ENCODE peak calls at places on chromosomes 6 and 20, in six cellular contexts. One of them, this sample, is unnamed.

GRCh38 chr6:85383042-85383441 is 66.8 kb upstream of the NT5E start:
- DNase-seq in mesenchymal stem cell: no peak
- DNase-seq in naive thymus-derived CD8-positive, alpha-beta T cell: no peak
- DNase-seq in breast epithelium: no peak
- DNase-seq in CD14-positive monocyte: no peak
- DNase-seq in PC-9: no peak
- DNase-seq in this sample: no peak

GRCh38 chr6:100664274-100665040 is 199.7 kb upstream of the SIM1 start:
- DNase-seq in mesenchymal stem cell: peak
- DNase-seq in naive thymus-derived CD8-positive, alpha-beta T cell: peak
- DNase-seq in breast epithelium: no peak
- DNase-seq in CD14-positive monocyte: no peak
- DNase-seq in PC-9: no peak
- DNase-seq in this sample: peak

GRCh38 chr6:133542056-133542821 is 301.1 kb downstream of the EYA4 start:
- DNase-seq in mesenchymal stem cell: no peak
- DNase-seq in naive thymus-derived CD8-positive, alpha-beta T cell: no peak
- DNase-seq in breast epithelium: no peak
- DNase-seq in CD14-positive monocyte: no peak
- DNase-seq in PC-9: no peak
- DNase-seq in this sample: no peak

GRCh38 chr20:36574278-36575065 is 1.1 kb downstream of the TGIF2 start:
- DNase-seq in mesenchymal stem cell: peak
- DNase-seq in naive thymus-derived CD8-positive, alpha-beta T cell: peak
- DNase-seq in breast epithelium: peak
- DNase-seq in CD14-positive monocyte: no peak
- DNase-seq in PC-9: peak
- DNase-seq in this sample: no peak

GRCh38 chr6:30380464-30380863 is 35.5 kb downstream of the RPP21 start:
- DNase-seq in mesenchymal stem cell: no peak
- DNase-seq in naive thymus-derived CD8-positive, alpha-beta T cell: no peak
- DNase-seq in breast epithelium: no peak
- DNase-seq in CD14-positive monocyte: no peak
- DNase-seq in PC-9: no peak
- DNase-seq in this sample: no peak

GRCh38 chr20:50265245-50265946 is 74.8 kb downstream of the CEBPB start:
- DNase-seq in mesenchymal stem cell: no peak
- DNase-seq in naive thymus-derived CD8-positive, alpha-beta T cell: no peak
- DNase-seq in breast epithelium: no peak
- DNase-seq in CD14-positive monocyte: no peak
- DNase-seq in PC-9: no peak
- DNase-seq in this sample: no peak

GRCh38 chr20:15931897-15932296 is 641.4 kb downstream of the KIF16B start:
- DNase-seq in mesenchymal stem cell: no peak
- DNase-seq in naive thymus-derived CD8-positive, alpha-beta T cell: no peak
- DNase-seq in breast epithelium: no peak
- DNase-seq in CD14-positive monocyte: no peak
- DNase-seq in PC-9: no peak
- DNase-seq in this sample: no peak

GRCh38 chr6:81450180-81450579 is 302.3 kb downstream of the TENT5A start:
- DNase-seq in mesenchymal stem cell: peak
- DNase-seq in naive thymus-derived CD8-positive, alpha-beta T cell: no peak
- DNase-seq in breast epithelium: no peak
- DNase-seq in CD14-positive monocyte: no peak
- DNase-seq in PC-9: no peak
- DNase-seq in this sample: peak

GRCh38 chr6:150307520-150307919 is 61.3 kb upstream of the IYD start:
- DNase-seq in mesenchymal stem cell: no peak
- DNase-seq in naive thymus-derived CD8-positive, alpha-beta T cell: no peak
- DNase-seq in breast epithelium: no peak
- DNase-seq in CD14-positive monocyte: no peak
- DNase-seq in PC-9: no peak
- DNase-seq in this sample: no peak

GRCh38 chr6:46491789-46492547 is 719 bp upstream of the RCAN2 start:
- DNase-seq in mesenchymal stem cell: peak
- DNase-seq in naive thymus-derived CD8-positive, alpha-beta T cell: no peak
- DNase-seq in breast epithelium: no peak
- DNase-seq in CD14-positive monocyte: no peak
- DNase-seq in PC-9: peak
- DNase-seq in this sample: no peak

GRCh38 chr20:63288581-63289251 is 4.3 kb upstream of the COL20A1 start:
- DNase-seq in mesenchymal stem cell: no peak
- DNase-seq in naive thymus-derived CD8-positive, alpha-beta T cell: no peak
- DNase-seq in breast epithelium: no peak
- DNase-seq in CD14-positive monocyte: no peak
- DNase-seq in PC-9: no peak
- DNase-seq in this sample: no peak

GRCh38 chr20:2578430-2579192 is 42.2 kb downstream of the TMC2 start:
- DNase-seq in mesenchymal stem cell: no peak
- DNase-seq in naive thymus-derived CD8-positive, alpha-beta T cell: no peak
- DNase-seq in breast epithelium: no peak
- DNase-seq in CD14-positive monocyte: no peak
- DNase-seq in PC-9: no peak
- DNase-seq in this sample: no peak

GRCh38 chr6:43698584-43699349 is 11.2 kb upstream of the MRPS18A start:
- DNase-seq in mesenchymal stem cell: peak
- DNase-seq in naive thymus-derived CD8-positive, alpha-beta T cell: no peak
- DNase-seq in breast epithelium: no peak
- DNase-seq in CD14-positive monocyte: no peak
- DNase-seq in PC-9: peak
- DNase-seq in this sample: peak

GRCh38 chr20:37562695-37563480 is 35.2 kb upstream of the BLCAP start:
- DNase-seq in mesenchymal stem cell: no peak
- DNase-seq in naive thymus-derived CD8-positive, alpha-beta T cell: no peak
- DNase-seq in breast epithelium: no peak
- DNase-seq in CD14-positive monocyte: no peak
- DNase-seq in PC-9: no peak
- DNase-seq in this sample: no peak

GRCh38 chr6:84459401-84459800 is 232.0 kb upstream of the CEP162 start:
- DNase-seq in mesenchymal stem cell: no peak
- DNase-seq in naive thymus-derived CD8-positive, alpha-beta T cell: no peak
- DNase-seq in breast epithelium: no peak
- DNase-seq in CD14-positive monocyte: no peak
- DNase-seq in PC-9: no peak
- DNase-seq in this sample: no peak

GRCh38 chr6:129478379-129478778 is 231.6 kb downstream of the ARHGAP18 start:
- DNase-seq in mesenchymal stem cell: no peak
- DNase-seq in naive thymus-derived CD8-positive, alpha-beta T cell: no peak
- DNase-seq in breast epithelium: no peak
- DNase-seq in CD14-positive monocyte: no peak
- DNase-seq in PC-9: no peak
- DNase-seq in this sample: no peak

GRCh38 chr6:24872769-24873168 is 63.0 kb downstream of the RIPOR2 start:
- DNase-seq in mesenchymal stem cell: peak
- DNase-seq in naive thymus-derived CD8-positive, alpha-beta T cell: no peak
- DNase-seq in breast epithelium: no peak
- DNase-seq in CD14-positive monocyte: no peak
- DNase-seq in PC-9: no peak
- DNase-seq in this sample: no peak

GRCh38 chr6:143205170-143205879 is 144.6 kb downstream of the AIG1 start:
- DNase-seq in mesenchymal stem cell: no peak
- DNase-seq in naive thymus-derived CD8-positive, alpha-beta T cell: no peak
- DNase-seq in breast epithelium: no peak
- DNase-seq in CD14-positive monocyte: no peak
- DNase-seq in PC-9: no peak
- DNase-seq in this sample: no peak

GRCh38 chr20:35773154-35773751 is 1.4 kb downstream of the PHF20 start:
- DNase-seq in mesenchymal stem cell: peak
- DNase-seq in naive thymus-derived CD8-positive, alpha-beta T cell: peak
- DNase-seq in breast epithelium: no peak
- DNase-seq in CD14-positive monocyte: peak
- DNase-seq in PC-9: peak
- DNase-seq in this sample: no peak

GRCh38 chr6:36956111-36956820 is 1.7 kb downstream of the PI16 start:
- DNase-seq in mesenchymal stem cell: no peak
- DNase-seq in naive thymus-derived CD8-positive, alpha-beta T cell: no peak
- DNase-seq in breast epithelium: no peak
- DNase-seq in CD14-positive monocyte: peak
- DNase-seq in PC-9: peak
- DNase-seq in this sample: no peak

GRCh38 chr20:47358052-47358671 is 1.7 kb upstream of the ZMYND8 start:
- DNase-seq in mesenchymal stem cell: no peak
- DNase-seq in naive thymus-derived CD8-positive, alpha-beta T cell: no peak
- DNase-seq in breast epithelium: no peak
- DNase-seq in CD14-positive monocyte: no peak
- DNase-seq in PC-9: no peak
- DNase-seq in this sample: no peak

GRCh38 chr6:36204068-36204753 is 7.7 kb downstream of the BRPF3 start:
- DNase-seq in mesenchymal stem cell: no peak
- DNase-seq in naive thymus-derived CD8-positive, alpha-beta T cell: peak
- DNase-seq in breast epithelium: no peak
- DNase-seq in CD14-positive monocyte: no peak
- DNase-seq in PC-9: no peak
- DNase-seq in this sample: no peak

GRCh38 chr6:110468696-110469095 is 7.7 kb downstream of the SLC22A16 start:
- DNase-seq in mesenchymal stem cell: no peak
- DNase-seq in naive thymus-derived CD8-positive, alpha-beta T cell: no peak
- DNase-seq in breast epithelium: no peak
- DNase-seq in CD14-positive monocyte: no peak
- DNase-seq in PC-9: no peak
- DNase-seq in this sample: no peak

GRCh38 chr20:25195962-25196700 is 619 bp downstream of the ENTPD6 start:
- DNase-seq in mesenchymal stem cell: peak
- DNase-seq in naive thymus-derived CD8-positive, alpha-beta T cell: peak
- DNase-seq in breast epithelium: peak
- DNase-seq in CD14-positive monocyte: no peak
- DNase-seq in PC-9: peak
- DNase-seq in this sample: no peak